ENCODE peak calls at places on chromosome 13, in seven cellular contexts. D, Y, P, U, Z, M and V are unnamed samples.

GRCh38 chr13:42363941-42364612 is 92.1 kb downstream of the AKAP11 start:
- DNase-seq in D (peak; percentile 71), Y (no peak), P (no peak), U (no peak), Z (peak; percentile 21), M (no peak), V (peak; percentile 57)

GRCh38 chr13:98869408-98870090 is 108.3 kb downstream of the DOCK9 start:
- DNase-seq in D (peak; percentile 20), Y (no peak), P (no peak), U (peak; percentile 30), Z (peak; percentile 24), M (no peak), V (peak; percentile 38)

GRCh38 chr13:45446181-45446580 is 18.6 kb upstream of the COG3 start:
- DNase-seq in D (peak; percentile 76), Y (no peak), P (no peak), U (no peak), Z (peak; percentile 12), M (no peak), V (peak; percentile 70)

GRCh38 chr13:94413545-94413944 is 65.9 kb downstream of the DCT start:
- DNase-seq in D (no peak), Y (no peak), P (no peak), U (no peak), Z (no peak), M (no peak), V (no peak)

GRCh38 chr13:75864718-75865117 is 228.6 kb downstream of the LMO7 start:
- DNase-seq in D (peak; percentile 96), Y (no peak), P (no peak), U (no peak), Z (peak; percentile 63), M (no peak), V (peak; percentile 74)

GRCh38 chr13:91946498-91947070 is 548.2 kb downstream of the GPC5 start:
- DNase-seq in D (peak; percentile 62), Y (no peak), P (peak; percentile 41), U (peak; percentile 23), Z (peak; percentile 21), M (no peak), V (no peak)

GRCh38 chr13:109783447-109783814 is 3.0 kb downstream of the IRS2 start:
- DNase-seq in D (no peak), Y (no peak), P (no peak), U (no peak), Z (no peak), M (no peak), V (no peak)

GRCh38 chr13:104024416-104025170 is 958.4 kb upstream of the SLC10A2 start:
- DNase-seq in D (peak; percentile 91), Y (no peak), P (no peak), U (no peak), Z (peak; percentile 71), M (no peak), V (peak; percentile 32)

GRCh38 chr13:66483712-66484111 is 746.4 kb downstream of the PCDH9 start:
- DNase-seq in D (no peak), Y (peak; percentile 40), P (no peak), U (no peak), Z (no peak), M (no peak), V (no peak)
- TF ChIP-seq CTCF in D (no peak), Y (no peak), P (no peak), U (no peak), Z (no peak), M (no peak), V (no peak)

DNA sequence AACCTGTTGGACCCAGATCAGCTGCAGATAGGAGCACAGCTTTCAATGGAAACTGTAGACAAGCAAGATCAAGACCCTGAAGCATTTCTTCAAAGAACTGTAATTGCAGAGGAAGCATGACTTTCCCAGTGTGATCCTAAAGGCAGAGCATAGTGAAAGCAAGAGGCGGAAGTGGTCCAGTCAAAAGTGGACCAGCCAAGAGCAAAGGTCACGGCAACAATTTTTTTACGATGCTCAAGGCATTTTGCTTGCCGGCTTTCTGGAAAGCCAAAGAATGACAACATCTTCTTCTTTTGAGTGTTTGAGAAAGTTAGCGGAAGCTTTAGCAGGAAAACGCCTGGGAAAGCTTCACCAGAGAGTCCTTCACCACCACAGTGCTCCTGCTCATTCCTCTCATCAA is 111.6 kb downstream of the RNF17 start:
- DNase-seq in D (no peak), Y (no peak), P (no peak), U (no peak), Z (no peak), M (no peak), V (no peak)
- H3K4me3 ChIP-seq in D (no peak overlapping the region), Y (no peak overlapping the region), P (no peak overlapping the region), U (no peak overlapping the region), Z (no peak overlapping the region), M (no peak overlapping the region), V (no peak overlapping the region)

DNA sequence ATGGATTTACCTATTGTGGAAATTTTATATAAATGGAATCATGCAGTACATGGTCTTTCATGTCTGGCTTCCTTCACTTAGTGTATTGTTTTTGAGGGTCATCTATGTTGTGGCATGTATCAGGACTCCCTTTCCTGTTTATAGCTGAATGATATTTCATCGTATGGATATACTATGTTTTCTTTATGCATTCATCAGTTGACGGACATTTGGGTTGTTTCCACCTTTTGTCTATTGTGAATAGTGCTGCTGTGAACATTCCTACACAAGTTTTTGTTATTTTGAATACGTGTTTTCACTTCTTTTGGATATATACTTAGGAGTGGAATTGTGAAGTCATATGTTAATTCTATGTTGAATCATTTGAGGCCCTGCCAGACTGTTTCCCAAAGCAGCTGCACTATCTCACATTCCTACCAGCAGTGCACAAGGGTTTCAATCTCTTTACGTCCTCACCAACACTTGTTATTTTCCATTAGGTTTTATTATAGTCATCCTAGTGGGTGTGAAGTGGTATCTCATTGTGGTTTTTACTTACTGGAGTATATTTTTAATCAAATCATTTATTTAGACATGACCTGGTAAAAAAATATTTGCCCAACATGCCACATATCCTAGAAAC is 262.7 kb downstream of the DLEU7 start:
- DNase-seq in D (peak; percentile 85), Y (no peak), P (peak; percentile 56), U (no peak), Z (peak; percentile 88), M (no peak), V (peak; percentile 58)
- TF ChIP-seq CTCF in D (peak; percentile 43), Y (no peak), P (peak; percentile 29), U (no peak), Z (peak; percentile 36), M (no peak), V (peak; percentile 12)

DNA sequence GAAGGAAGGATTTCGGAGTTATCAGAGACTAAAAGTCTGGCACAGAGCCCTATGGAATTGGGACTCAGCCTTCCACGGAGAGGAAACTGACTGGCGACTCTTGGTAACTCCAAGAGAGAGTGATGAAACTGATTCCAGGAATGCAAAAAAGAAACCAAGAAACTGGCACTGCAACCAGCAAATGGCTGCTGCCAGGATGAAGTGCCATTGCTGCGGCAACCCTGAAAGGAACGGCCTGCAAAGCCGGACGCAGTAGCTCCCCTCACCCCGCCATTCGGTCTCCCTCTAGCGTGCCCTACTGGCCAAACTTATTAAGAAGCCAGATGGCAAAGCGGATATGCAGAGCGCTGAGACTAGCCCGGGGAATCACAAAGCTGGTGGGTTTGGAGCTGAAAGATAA is 236.0 kb downstream of the PCDH9 start:
- DNase-seq in D (peak; percentile 76), Y (peak; percentile 63), P (peak; percentile 82), U (peak; percentile 52), Z (peak; percentile 83), M (peak; percentile 28), V (peak; percentile 50)
- H3K4me3 ChIP-seq in D (peak overlapping the region; percentile 46), Y (peak overlapping the region; percentile 52), P (no peak overlapping the region), U (no peak overlapping the region), Z (peak overlapping the region; percentile 38), M (peak overlapping the region; percentile 30), V (peak overlapping the region; percentile 19)

GRCh38 chr13:46962286-46962941 is 65.6 kb upstream of the HTR2A start:
- DNase-seq in D (peak; percentile 41), Y (no peak), P (peak; percentile 32), U (peak; percentile 40), Z (peak; percentile 10), M (no peak), V (peak; percentile 89)
- TF ChIP-seq CTCF in D (peak; percentile 62), Y (peak; percentile 15), P (peak; percentile 36), U (peak; percentile 56), Z (peak; percentile 24), M (no peak), V (peak; percentile 50)

GRCh38 chr13:80341098-80341701 is at the start of gene SPRY2:
- DNase-seq in D (peak; percentile 97), Y (peak; percentile 96), P (peak; percentile 97), U (peak; percentile 70), Z (peak; percentile 99), M (peak; percentile 93), V (peak; percentile 96)

GRCh38 chr13:80338781-80339577 is 1.9 kb downstream of the SPRY2 start:
- DNase-seq in D (peak; percentile 87), Y (peak; percentile 80), P (peak; percentile 86), U (peak; percentile 40), Z (peak; percentile 88), M (peak; percentile 55), V (peak; percentile 79)

GRCh38 chr13:80340643-80341097 is 256 bp downstream of the SPRY2 start:
- DNase-seq in D (peak; percentile 79), Y (no peak), P (no peak), U (peak; percentile 29), Z (no peak), M (no peak), V (peak; percentile 61)

GRCh38 chr13:80339578-80339840 is 1.4 kb downstream of the SPRY2 start:
- DNase-seq in D (no peak), Y (no peak), P (no peak), U (no peak), Z (no peak), M (no peak), V (no peak)

GRCh38 chr13:80339841-80340642 is 884 bp downstream of the SPRY2 start:
- DNase-seq in D (peak; percentile 34), Y (peak; percentile 83), P (peak; percentile 59), U (peak; percentile 44), Z (peak; percentile 46), M (no peak), V (peak; percentile 36)
- H3K4me3 ChIP-seq in D (peak overlapping the region; percentile 75), Y (peak overlapping the region; percentile 84), P (peak overlapping the region; percentile 98), U (peak overlapping the region; percentile 64), Z (peak overlapping the region; percentile 73), M (peak overlapping the region; percentile 96), V (peak overlapping the region; percentile 82)

GRCh38 chr13:73244486-73244885 is 185.7 kb downstream of the KLF5 start:
- DNase-seq in D (no peak), Y (no peak), P (no peak), U (no peak), Z (no peak), M (no peak), V (no peak)

GRCh38 chr13:73250061-73250460 is 191.3 kb downstream of the KLF5 start:
- DNase-seq in D (no peak), Y (no peak), P (no peak), U (no peak), Z (no peak), M (no peak), V (no peak)

GRCh38 chr13:73248711-73249580 is 190.1 kb downstream of the KLF5 start:
- DNase-seq in D (peak; percentile 27), Y (no peak), P (peak; percentile 29), U (no peak), Z (peak; percentile 23), M (no peak), V (no peak)

GRCh38 chr13:73245271-73245670 is 186.5 kb downstream of the KLF5 start:
- DNase-seq in D (no peak), Y (no peak), P (no peak), U (no peak), Z (no peak), M (no peak), V (no peak)

DNA sequence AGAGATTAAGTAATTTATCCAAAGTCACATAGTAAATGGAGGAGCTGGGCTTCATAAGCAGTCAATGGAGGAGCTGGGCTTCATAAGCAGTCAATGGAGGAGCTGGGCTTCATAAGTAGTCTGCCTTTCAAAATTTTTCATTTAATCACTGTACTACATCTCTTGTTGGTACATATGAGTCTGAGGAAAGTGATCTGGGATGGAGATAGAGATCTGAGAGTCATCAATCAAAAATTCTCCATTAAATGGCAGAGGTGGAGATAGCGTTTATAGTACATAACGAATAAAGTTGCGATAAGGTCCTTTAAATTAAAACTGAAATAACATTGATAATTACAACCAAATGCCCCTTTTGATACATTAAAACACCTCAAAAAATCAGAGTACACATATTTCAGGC is 189.3 kb downstream of the KLF5 start:
- DNase-seq in D (no peak), Y (no peak), P (no peak), U (no peak), Z (no peak), M (no peak), V (no peak)
- TF ChIP-seq CTCF in D (no peak), Y (no peak), P (no peak), U (no peak), Z (no peak), M (no peak), V (no peak)